ENCODE peak calls at places on chromosome 15, in four cellular contexts. F is SJSA1, H is AG10803, U is astrocyte of the spinal cord. Z is an unnamed sample.

GRCh38 chr15:86915811-86916331 is 836.2 kb downstream of the AGBL1 start:
- DNase-seq in F (peak; percentile 15), H (peak; percentile 61), U (peak; percentile 67), Z (peak; percentile 7)

GRCh38 chr15:89472785-89473256 is 23.6 kb downstream of the RHCG start:
- DNase-seq in F (peak; percentile 42), H (peak; percentile 33), U (peak; percentile 37), Z (peak; percentile 1)

GRCh38 chr15:44633603-44634002 is 29.9 kb downstream of the SPG11 start:
- DNase-seq in F (no peak), H (peak; percentile 72), U (peak; percentile 3), Z (no peak)

GRCh38 chr15:70258369-70259029 is 160.8 kb upstream of the TLE3 start:
- DNase-seq in F (no peak), H (no peak), U (no peak), Z (no peak)

GRCh38 chr15:61687651-61688050 is 372.6 kb downstream of the VPS13C start:
- DNase-seq in F (no peak), H (no peak), U (no peak), Z (no peak)

GRCh38 chr15:69990566-69991391 is 106.9 kb downstream of the TLE3 start:
- DNase-seq in F (no peak), H (no peak), U (no peak), Z (no peak)

GRCh38 chr15:45373961-45374360 is 4.4 kb downstream of the GATM start:
- DNase-seq in F (no peak), H (no peak), U (no peak), Z (no peak)

GRCh38 chr15:45871121-45871855 is 236.5 kb downstream of the SQOR start:
- DNase-seq in F (peak; percentile 96), H (peak; percentile 55), U (peak; percentile 30), Z (no peak)

GRCh38 chr15:45163508-45163856 is 24.3 kb downstream of the SHF start:
- DNase-seq in F (no peak), H (no peak), U (no peak), Z (no peak)

GRCh38 chr15:100005013-100005412 is 271.8 kb upstream of the LYSMD4 start:
- DNase-seq in F (no peak), H (no peak), U (no peak), Z (no peak)

GRCh38 chr15:22949074-22949547 is 31.1 kb downstream of the CYFIP1 start:
- DNase-seq in F (no peak), H (peak; percentile 65), U (peak; percentile 62), Z (no peak)

GRCh38 chr15:71780349-71780976 is 29.9 kb upstream of the NR2E3 start:
- DNase-seq in F (peak; percentile 77), H (peak; percentile 50), U (peak; percentile 70), Z (no peak)

GRCh38 chr15:47787875-47788274 is 70.6 kb downstream of the SEMA6D start:
- DNase-seq in F (no peak), H (no peak), U (no peak), Z (no peak)

GRCh38 chr15:85104584-85104983 is 122.9 kb downstream of the PDE8A start:
- DNase-seq in F (no peak), H (no peak), U (no peak), Z (no peak)

GRCh38 chr15:45314960-45315359 is 62.9 kb downstream of the SLC28A2 start:
- DNase-seq in F (no peak), H (peak; percentile 23), U (no peak), Z (no peak)

GRCh38 chr15:70235347-70235746 is 137.6 kb upstream of the TLE3 start:
- DNase-seq in F (no peak), H (peak; percentile 22), U (no peak), Z (no peak)

GRCh38 chr15:63523306-63523990 is 19.1 kb downstream of the USP3 start:
- DNase-seq in F (peak; percentile 53), H (peak; percentile 36), U (peak; percentile 29), Z (no peak)

GRCh38 chr15:38251726-38252480 is 733 bp upstream of the SPRED1 start:
- DNase-seq in F (peak; percentile 99), H (peak; percentile 100), U (peak; percentile 99), Z (peak; percentile 98)

GRCh38 chr15:101795455-101795854 is 7.9 kb upstream of the OR4F6 start:
- DNase-seq in F (peak; percentile 56), H (peak; percentile 76), U (peak; percentile 73), Z (peak; percentile 70)

GRCh38 chr15:101187820-101188516 is 63.9 kb downstream of the CHSY1 start:
- DNase-seq in F (peak; percentile 87), H (peak; percentile 88), U (peak; percentile 93), Z (peak; percentile 83)

GRCh38 chr15:66130496-66131014 is 123.0 kb downstream of the MEGF11 start:
- DNase-seq in F (no peak), H (no peak), U (no peak), Z (no peak)

GRCh38 chr15:92696096-92696495 is 40.5 kb upstream of the FAM174B start:
- DNase-seq in F (no peak), H (no peak), U (no peak), Z (no peak)
- H3K4me3 ChIP-seq in F (no peak overlapping the region), H (no peak overlapping the region), U (no peak overlapping the region), Z (no peak overlapping the region)

DNA sequence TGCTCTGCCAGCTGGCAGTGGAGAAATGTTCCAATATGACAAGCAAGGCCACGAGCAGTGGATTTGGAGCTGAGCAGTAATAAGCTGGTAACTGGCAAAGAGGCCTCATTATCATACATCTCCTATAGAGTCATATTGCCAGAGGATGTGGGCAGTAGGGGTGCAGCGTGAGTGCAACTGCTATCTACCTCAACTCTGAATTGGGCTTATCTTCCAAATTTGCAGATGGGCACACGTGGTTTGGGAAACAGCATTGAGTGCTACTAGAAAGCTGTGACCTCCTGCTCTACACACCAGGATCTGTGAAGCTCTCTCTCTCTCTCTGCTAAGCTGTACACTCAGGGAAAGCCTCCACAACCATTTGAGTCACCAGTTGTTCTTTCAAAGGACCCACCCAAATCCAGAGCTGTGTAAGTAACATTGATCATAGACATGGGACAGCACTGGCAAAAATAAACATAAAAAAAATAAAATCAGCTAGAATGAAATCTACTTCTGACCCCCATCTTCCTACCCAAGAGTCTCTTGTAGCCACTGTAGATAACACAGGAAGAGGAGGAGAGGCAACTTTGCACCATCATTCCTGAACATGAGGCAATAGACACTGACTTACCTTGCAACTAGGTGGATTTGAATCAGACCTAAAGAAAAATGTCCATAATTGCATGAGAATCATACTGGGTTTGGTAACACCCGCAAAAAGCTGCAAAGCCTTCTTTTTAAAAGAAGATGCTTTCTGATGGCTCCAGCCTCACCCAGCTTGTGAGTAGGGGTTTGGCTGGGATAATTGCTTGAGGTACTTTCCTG is 82.9 kb upstream of the THBS1 start:
- DNase-seq in F (no peak), H (peak; percentile 30), U (no peak), Z (no peak)
- H3K4me3 ChIP-seq in F (no peak overlapping the region), H (no peak overlapping the region), U (no peak overlapping the region), Z (no peak overlapping the region)

DNA sequence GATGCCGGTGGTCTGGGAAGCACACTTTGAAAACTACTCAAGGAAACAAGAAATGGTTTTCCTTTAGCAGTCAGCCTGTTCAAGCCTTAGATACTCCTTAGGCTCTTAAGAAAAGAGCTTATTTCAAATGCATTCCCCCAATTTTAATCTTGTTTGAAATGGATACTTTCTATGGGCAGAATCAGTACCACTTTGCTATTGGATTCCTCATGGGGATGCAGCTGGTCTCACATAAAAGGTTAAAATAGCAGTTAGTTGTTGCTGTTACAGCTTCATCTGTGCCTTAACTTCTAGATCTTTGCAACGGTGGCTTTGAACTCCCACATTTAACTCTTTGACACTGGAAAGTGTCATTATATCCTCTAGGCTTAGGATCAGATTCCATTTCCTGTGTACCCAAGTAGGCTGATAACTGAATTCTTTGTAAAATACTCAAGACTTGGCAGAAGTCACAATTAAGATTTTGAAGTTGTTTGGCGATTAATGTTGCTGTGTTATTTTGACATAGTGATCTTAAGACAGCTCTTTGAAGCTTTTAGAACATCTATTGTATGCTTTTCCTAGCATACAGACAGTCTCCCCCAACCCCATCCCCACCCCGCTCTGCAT is 2.2 kb downstream of the THBS1 start:
- DNase-seq in F (peak; percentile 34), H (peak; percentile 76), U (peak; percentile 41), Z (no peak)
- H3K4me3 ChIP-seq in F (peak overlapping the region; percentile 65), H (peak overlapping the region; percentile 87), U (peak overlapping the region; percentile 68), Z (peak overlapping the region; percentile 99)

GRCh38 chr15:52256930-52257733 is 38.5 kb downstream of the MYO5C start:
- DNase-seq in F (no peak), H (peak; percentile 20), U (peak; percentile 9), Z (no peak)

GRCh38 chr15:52255935-52256334 is 39.7 kb downstream of the MYO5C start:
- DNase-seq in F (no peak), H (no peak), U (no peak), Z (no peak)

GRCh38 chr15:52257734-52258062 is 37.9 kb downstream of the MYO5C start:
- DNase-seq in F (no peak), H (peak; percentile 68), U (peak; percentile 26), Z (no peak)

GRCh38 chr15:52255008-52255407 is 40.6 kb downstream of the MYO5C start:
- DNase-seq in F (no peak), H (peak; percentile 36), U (peak; percentile 65), Z (no peak)

GRCh38 chr15:52256366-52256765 is 39.2 kb downstream of the MYO5C start:
- DNase-seq in F (peak; percentile 80), H (peak; percentile 86), U (peak; percentile 88), Z (peak; percentile 50)
- H3K4me3 ChIP-seq in F (no peak overlapping the region), H (peak overlapping the region; percentile 10), U (no peak overlapping the region), Z (no peak overlapping the region)